ENCODE peak calls at places on chromosomes 13 and 19, in ten cellular contexts. N, L, Y, S, C, G, E, O, V and B are unnamed samples.

GRCh38 chr13:112102243-112102642 is 35.3 kb downstream of the SOX1 start:
- DNase-seq in N (no peak), L (no peak), Y (no peak), S (no peak), C (no peak), G (no peak), E (peak; percentile 32), O (no peak), V (no peak), B (no peak)

GRCh38 chr13:24086642-24087041 is 73.9 kb upstream of the SPATA13 start:
- DNase-seq in N (no peak), L (no peak), Y (no peak), S (no peak), C (no peak), G (no peak), E (no peak), O (no peak), V (no peak), B (no peak)

GRCh38 chr19:36030264-36031148 is 2.2 kb downstream of the CLIP3 start:
- DNase-seq in N (peak; percentile 45), L (no peak), Y (no peak), S (no peak), C (no peak), G (no peak), E (no peak), O (no peak), V (no peak), B (peak; percentile 56)

GRCh38 chr19:9913237-9914000 is 22.9 kb downstream of the OLFM2 start:
- DNase-seq in N (no peak), L (no peak), Y (no peak), S (no peak), C (no peak), G (no peak), E (peak; percentile 62), O (no peak), V (no peak), B (no peak)

GRCh38 chr13:38636756-38637155 is 50.1 kb upstream of the FREM2 start:
- DNase-seq in N (no peak), L (no peak), Y (no peak), S (no peak), C (no peak), G (no peak), E (no peak), O (no peak), V (no peak), B (no peak)

GRCh38 chr13:33838567-33839131 is 20.7 kb downstream of the RFC3 start:
- DNase-seq in N (peak; percentile 70), L (no peak), Y (no peak), S (peak; percentile 67), C (no peak), G (no peak), E (no peak), O (no peak), V (no peak), B (no peak)

GRCh38 chr19:43777163-43777700 is 3.5 kb downstream of the KCNN4 start:
- DNase-seq in N (no peak), L (no peak), Y (no peak), S (no peak), C (no peak), G (no peak), E (no peak), O (peak; percentile 50), V (no peak), B (no peak)

GRCh38 chr13:36870050-36870692 is 49.9 kb downstream of the SMAD9 start:
- DNase-seq in N (no peak), L (no peak), Y (no peak), S (no peak), C (no peak), G (no peak), E (no peak), O (no peak), V (no peak), B (no peak)

GRCh38 chr13:66353664-66354063 is 876.5 kb downstream of the PCDH9 start:
- DNase-seq in N (no peak), L (no peak), Y (no peak), S (no peak), C (no peak), G (no peak), E (no peak), O (no peak), V (no peak), B (no peak)

GRCh38 chr13:100584901-100585300 is 3.7 kb downstream of the GGACT start:
- DNase-seq in N (no peak), L (no peak), Y (no peak), S (no peak), C (no peak), G (no peak), E (no peak), O (no peak), V (no peak), B (no peak)

GRCh38 chr13:112722433-112723250 is 32.8 kb downstream of the ATP11A start:
- DNase-seq in N (peak; percentile 66), L (no peak), Y (no peak), S (peak; percentile 87), C (no peak), G (no peak), E (no peak), O (no peak), V (no peak), B (peak; percentile 61)

GRCh38 chr13:25738342-25738771 is 313.5 kb downstream of the SHISA2 start:
- DNase-seq in N (no peak), L (no peak), Y (no peak), S (peak; percentile 60), C (no peak), G (peak; percentile 47), E (no peak), O (no peak), V (no peak), B (peak; percentile 49)

GRCh38 chr13:25738797-25739196 is 313.0 kb downstream of the SHISA2 start:
- DNase-seq in N (no peak), L (no peak), Y (no peak), S (no peak), C (no peak), G (no peak), E (no peak), O (no peak), V (no peak), B (no peak)

GRCh38 chr19:44576843-44577565 is 36.4 kb upstream of the IGSF23 start:
- DNase-seq in N (peak; percentile 56), L (no peak), Y (no peak), S (peak; percentile 40), C (no peak), G (peak; percentile 16), E (peak; percentile 34), O (peak; percentile 52), V (no peak), B (no peak)

GRCh38 chr13:101499406-101499805 is 46.9 kb downstream of the ITGBL1 start:
- DNase-seq in N (peak; percentile 79), L (no peak), Y (no peak), S (no peak), C (no peak), G (no peak), E (no peak), O (no peak), V (no peak), B (no peak)

GRCh38 chr19:1169921-1170885 is 3.9 kb downstream of the SBNO2 start:
- DNase-seq in N (peak; percentile 98), L (no peak), Y (no peak), S (peak; percentile 88), C (no peak), G (no peak), E (no peak), O (no peak), V (no peak), B (no peak)

GRCh38 chr13:48333976-48334375 is 30.4 kb downstream of the RB1 start:
- DNase-seq in N (peak; percentile 53), L (no peak), Y (no peak), S (no peak), C (no peak), G (no peak), E (no peak), O (no peak), V (no peak), B (peak; percentile 92)

GRCh38 chr13:33676700-33677048 is 141.3 kb upstream of the RFC3 start:
- DNase-seq in N (peak; percentile 48), L (no peak), Y (no peak), S (peak; percentile 45), C (no peak), G (peak; percentile 54), E (peak; percentile 41), O (peak; percentile 9), V (no peak), B (no peak)

GRCh38 chr13:85528578-85529215 is 270.5 kb downstream of the SLITRK6 start:
- DNase-seq in N (peak; percentile 76), L (no peak), Y (no peak), S (peak; percentile 81), C (no peak), G (no peak), E (no peak), O (no peak), V (no peak), B (peak; percentile 69)

GRCh38 chr19:38062959-38063786 is 156.2 kb downstream of the SIPA1L3 start:
- DNase-seq in N (peak; percentile 22), L (no peak), Y (peak; percentile 14), S (peak; percentile 35), C (no peak), G (no peak), E (no peak), O (no peak), V (no peak), B (no peak)

GRCh38 chr13:41610426-41610825 is 153.1 kb downstream of the RGCC start:
- DNase-seq in N (peak; percentile 91), L (no peak), Y (no peak), S (peak; percentile 87), C (no peak), G (peak; percentile 12), E (no peak), O (no peak), V (no peak), B (peak; percentile 97)

GRCh38 chr19:14325863-14326262 is 55.4 kb upstream of the ADGRE5 start:
- DNase-seq in N (no peak), L (no peak), Y (no peak), S (no peak), C (no peak), G (no peak), E (no peak), O (no peak), V (no peak), B (no peak)

GRCh38 chr13:77002590-77003190 is 10.8 kb downstream of the CLN5 start:
- DNase-seq in N (peak; percentile 60), L (no peak), Y (no peak), S (peak; percentile 61), C (no peak), G (no peak), E (peak; percentile 68), O (no peak), V (no peak), B (no peak)

GRCh38 chr13:73335226-73335625 is 276.4 kb downstream of the KLF5 start:
- DNase-seq in N (peak; percentile 87), L (no peak), Y (no peak), S (peak; percentile 67), C (no peak), G (no peak), E (no peak), O (no peak), V (no peak), B (peak; percentile 96)

GRCh38 chr19:14072535-14073231 is at the start of gene MISP3:
- DNase-seq in N (no peak), L (peak; percentile 49), Y (no peak), S (peak; percentile 34), C (no peak), G (no peak), E (no peak), O (peak; percentile 61), V (no peak), B (no peak)

GRCh38 chr13:44007451-44007850 is 127.7 kb downstream of the LACC1 start:
- DNase-seq in N (no peak), L (no peak), Y (no peak), S (no peak), C (no peak), G (no peak), E (no peak), O (no peak), V (no peak), B (no peak)

GRCh38 chr19:46821512-46822359 is 28.9 kb downstream of the AP2S1 start:
- DNase-seq in N (no peak), L (peak; percentile 75), Y (no peak), S (no peak), C (peak; percentile 27), G (no peak), E (no peak), O (peak; percentile 67), V (no peak), B (no peak)

GRCh38 chr13:51981355-51981754 is 29.9 kb downstream of the ATP7B start:
- DNase-seq in N (no peak), L (no peak), Y (no peak), S (no peak), C (no peak), G (no peak), E (no peak), O (no peak), V (no peak), B (no peak)